ENCODE peak calls at places on chromosomes 3 and 15, in six cellular contexts. F is endodermal cell, I is choroid plexus epithelial cell, E is OCI-LY7, Z is prostate gland, U is heart right ventricle. K is an unnamed sample.

GRCh38 chr3:14148041-14148985 is 23.5 kb downstream of the TMEM43 start:
- DNase-seq in U (no peak), Z (no peak), E (no peak), F (peak; percentile 93), I (no peak), K (no peak)

GRCh38 chr3:168123211-168124173 is 27.8 kb upstream of the GOLIM4 start:
- DNase-seq in Z (peak; percentile 33), I (no peak), E (no peak), F (no peak), U (no peak), K (peak; percentile 17)

GRCh38 chr15:101093959-101094358 is 157.9 kb downstream of the CHSY1 start:
- DNase-seq in F (no peak), I (no peak), U (no peak), Z (no peak), E (no peak), K (no peak)

GRCh38 chr3:136645915-136646314 is 106.3 kb downstream of the STAG1 start:
- DNase-seq in F (no peak), I (no peak), Z (no peak), U (no peak), E (no peak), K (no peak)

GRCh38 chr3:43858052-43858701 is 167.4 kb downstream of the ABHD5 start:
- DNase-seq in I (peak; percentile 23), E (no peak), U (no peak), Z (no peak), F (peak; percentile 72), K (no peak)

GRCh38 chr3:4460334-4460733 is 6.7 kb downstream of the SUMF1 start:
- DNase-seq in U (no peak), E (no peak), I (no peak), F (no peak), Z (no peak), K (no peak)

GRCh38 chr3:35141406-35141805 is 497.9 kb upstream of the ARPP21 start:
- DNase-seq in E (no peak), U (no peak), I (no peak), F (no peak), Z (no peak), K (peak; percentile 3)

GRCh38 chr15:80587816-80588456 is 107.2 kb upstream of the ABHD17C start:
- DNase-seq in Z (no peak), I (peak; percentile 75), U (no peak), F (peak; percentile 34), E (no peak), K (peak; percentile 61)

GRCh38 chr15:76451540-76451939 is 115.0 kb downstream of the ISL2 start:
- DNase-seq in E (no peak), Z (no peak), U (no peak), F (no peak), I (no peak), K (no peak)
- H3K4me3 ChIP-seq in E (no peak overlapping the region), Z (no peak overlapping the region), U (no peak overlapping the region), F (no peak overlapping the region), I (no peak overlapping the region), K (no peak overlapping the region)

DNA sequence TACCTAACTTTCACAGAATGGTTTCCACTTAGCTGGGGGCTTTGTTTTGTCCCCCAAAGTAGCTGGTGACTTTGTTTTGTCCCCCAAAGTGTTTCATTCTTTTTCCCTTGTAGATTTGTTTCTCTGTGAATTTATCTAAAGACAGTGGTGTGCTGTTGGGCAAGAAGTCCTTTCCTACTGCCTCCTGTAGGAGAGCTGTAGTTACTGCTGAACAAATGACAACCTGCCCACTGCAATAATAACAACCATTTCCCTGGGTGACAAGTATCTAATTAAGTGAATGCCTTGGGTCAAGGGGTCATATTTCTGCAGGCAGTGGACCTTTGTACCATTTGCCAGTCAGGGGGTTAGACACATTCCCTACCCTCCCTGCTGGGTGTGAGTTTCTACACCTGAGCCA is 125.4 kb upstream of the BFSP2 start:
- DNase-seq in U (no peak), I (no peak), F (no peak), E (no peak), Z (no peak), K (no peak)
- TF ChIP-seq CTCF in U (no peak), I (no peak), F (peak; percentile 69), E (peak; percentile 33), Z (no peak), K (no peak)

GRCh38 chr3:138433892-138434275 is 532 bp upstream of the ESYT3 start:
- DNase-seq in F (peak; percentile 36), Z (no peak), U (no peak), E (no peak), I (no peak), K (no peak)
- H3K4me3 ChIP-seq in F (peak overlapping the region; percentile 79), Z (no peak overlapping the region), U (peak overlapping the region; percentile 65), E (no peak overlapping the region), I (peak overlapping the region; percentile 53), K (no peak overlapping the region)

GRCh38 chr3:30671527-30672286 is 65.3 kb downstream of the TGFBR2 start:
- DNase-seq in U (no peak), Z (no peak), I (no peak), E (no peak), F (no peak), K (no peak)
- TF ChIP-seq CTCF in U (no peak), Z (no peak), I (no peak), E (no peak), F (no peak), K (no peak)

DNA sequence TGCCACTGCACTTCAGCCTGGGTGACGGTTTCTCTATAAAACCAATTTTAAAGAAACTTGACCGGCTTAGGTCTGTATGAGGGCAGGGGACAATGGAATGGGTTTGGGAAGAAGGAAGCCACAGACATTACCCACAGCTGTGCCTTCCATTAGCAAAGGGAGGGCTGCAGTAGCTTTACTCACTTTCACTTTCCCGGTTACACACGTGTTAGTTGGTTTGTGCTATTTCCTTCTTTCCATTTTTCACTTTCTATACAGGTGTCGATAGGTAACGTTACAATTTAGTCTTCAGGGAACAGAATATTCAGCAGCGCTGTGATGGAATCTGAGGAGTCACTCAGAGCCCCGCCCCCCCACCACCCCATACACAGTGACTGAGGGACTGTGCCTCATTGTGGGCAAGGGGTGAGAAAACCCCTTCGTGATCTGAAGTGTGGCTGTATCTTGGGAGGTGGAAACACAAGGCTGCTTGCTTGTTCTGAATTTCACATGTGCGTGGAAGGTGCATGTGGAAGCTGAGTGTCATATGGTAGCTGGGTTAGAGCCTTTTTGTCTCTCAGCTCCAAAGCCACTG is 44.8 kb upstream of the RPL32 start:
- DNase-seq in Z (no peak), I (no peak), F (no peak), E (peak; percentile 54), U (no peak), K (no peak)
- H3K4me3 ChIP-seq in Z (no peak overlapping the region), I (no peak overlapping the region), F (no peak overlapping the region), E (peak overlapping the region; percentile 47), U (no peak overlapping the region), K (no peak overlapping the region)

DNA sequence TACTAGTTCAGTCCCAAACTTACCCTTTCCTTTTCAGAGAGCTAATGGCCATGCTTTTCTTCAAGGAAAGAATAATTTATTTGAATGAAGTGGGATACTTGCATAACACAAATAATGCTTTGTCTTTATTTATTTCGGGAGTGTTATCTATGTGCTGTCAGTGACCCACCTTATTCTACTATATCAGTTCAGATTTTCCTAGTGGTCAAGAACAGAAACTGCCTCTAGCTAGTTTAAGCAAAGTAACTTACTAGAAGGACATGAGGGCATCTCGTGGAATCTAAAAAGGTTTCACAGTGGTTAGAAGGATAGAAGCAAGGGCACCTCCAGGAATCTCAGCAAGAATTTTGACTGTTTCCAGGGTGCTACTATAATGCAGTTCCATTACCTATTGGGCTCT is 3.8 kb upstream of the TIMMDC1 start:
- DNase-seq in U (no peak), F (no peak), E (peak; percentile 14), I (no peak), Z (no peak), K (no peak)
- TF ChIP-seq CTCF in U (no peak), F (peak; percentile 68), E (no peak), I (no peak), Z (no peak), K (peak; percentile 2)

K was measured in fibroblast of pulmonary artery.